ENCODE peak calls at places on chromosome 4, in six cellular contexts. L is fibroblast of lung, I is fibroblast of mammary gland, G is astrocyte of the spinal cord, F is uterus, K is chondrocyte. D is an unnamed sample.

GRCh38 chr4:181137351-181137750 is 1105.9 kb upstream of the TENM3 start:
- DNase-seq in L (no peak), I (no peak), G (no peak), F (no peak), K (no peak), D (no peak)

GRCh38 chr4:104896623-104897296 is 249.9 kb upstream of the TET2 start:
- DNase-seq in L (peak; percentile 40), I (peak; percentile 27), G (peak; percentile 18), F (peak; percentile 22), K (no peak), D (no peak)

GRCh38 chr4:127370495-127371069 is 262.2 kb upstream of the INTU start:
- DNase-seq in L (peak; percentile 10), I (peak; percentile 10), G (no peak), F (peak; percentile 48), K (no peak), D (no peak)

GRCh38 chr4:162675661-162676060 is 491.0 kb downstream of the NAF1 start:
- DNase-seq in L (no peak), I (no peak), G (no peak), F (no peak), K (no peak), D (no peak)

GRCh38 chr4:186201535-186202230 is 10.3 kb downstream of the CYP4V2 start:
- DNase-seq in L (no peak), I (peak; percentile 27), G (no peak), F (no peak), K (no peak), D (no peak)

GRCh38 chr4:176988226-176988625 is 195.5 kb upstream of the VEGFC start:
- DNase-seq in L (peak; percentile 94), I (peak; percentile 98), G (peak; percentile 92), F (no peak), K (no peak), D (peak; percentile 79)

GRCh38 chr4:165864228-165864627 is 8.8 kb upstream of the TLL1 start:
- DNase-seq in L (no peak), I (no peak), G (no peak), F (no peak), K (no peak), D (no peak)

GRCh38 chr4:74402692-74403460 is 37.9 kb downstream of the EREG start:
- DNase-seq in L (no peak), I (no peak), G (no peak), F (no peak), K (no peak), D (no peak)

GRCh38 chr4:74331252-74331651 is 23.0 kb downstream of the EPGN start:
- DNase-seq in L (no peak), I (no peak), G (no peak), F (no peak), K (no peak), D (no peak)

GRCh38 chr4:184769285-184769825 is 35.5 kb upstream of the CENPU start:
- DNase-seq in L (no peak), I (no peak), G (no peak), F (no peak), K (no peak), D (no peak)

GRCh38 chr4:83905952-83906351 is 370.0 kb downstream of the GPAT3 start:
- DNase-seq in L (no peak), I (no peak), G (no peak), F (no peak), K (no peak), D (no peak)

GRCh38 chr4:89558147-89558546 is 250.5 kb upstream of the GPRIN3 start:
- DNase-seq in L (no peak), I (peak; percentile 30), G (no peak), F (no peak), K (no peak), D (no peak)

GRCh38 chr4:24688453-24688852 is 104.1 kb upstream of the DHX15 start:
- DNase-seq in L (no peak), I (no peak), G (no peak), F (no peak), K (no peak), D (no peak)

DNA sequence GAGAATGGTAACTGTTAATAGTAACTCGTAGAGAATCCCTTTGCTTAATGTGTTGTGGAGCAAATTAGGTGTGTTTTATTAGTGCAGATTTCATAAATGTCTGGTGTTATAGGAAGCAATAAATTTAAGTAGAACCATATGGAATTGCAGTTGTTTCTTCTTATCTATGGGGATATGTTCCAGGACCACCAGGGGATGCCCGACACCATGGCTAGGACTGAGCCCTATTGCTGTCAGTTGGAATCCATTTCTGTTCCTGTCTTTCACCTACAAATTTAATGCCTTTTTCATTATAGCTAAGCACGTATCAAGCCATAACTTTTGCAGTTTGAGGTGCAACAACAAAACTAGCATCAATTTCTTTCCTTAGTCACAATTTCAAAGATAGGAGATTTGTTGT is 72.5 kb downstream of the DDIT4L start:
- DNase-seq in L (no peak), I (no peak), G (no peak), F (no peak), K (no peak), D (no peak)
- TF ChIP-seq CTCF in L (peak; percentile 29), I (peak; percentile 9), G (peak; percentile 8), F (no peak), K (peak; percentile 22), D (peak; percentile 30)

GRCh38 chr4:76750716-76751115 is 147.2 kb downstream of the SOWAHB start:
- DNase-seq in L (peak; percentile 37), I (no peak), G (no peak), F (no peak), K (no peak), D (no peak)

GRCh38 chr4:76749361-76749760 is 148.6 kb downstream of the SOWAHB start:
- DNase-seq in L (no peak), I (no peak), G (no peak), F (no peak), K (no peak), D (no peak)

GRCh38 chr4:76747613-76748012 is 150.3 kb downstream of the SOWAHB start:
- DNase-seq in L (peak; percentile 59), I (peak; percentile 40), G (no peak), F (no peak), K (no peak), D (no peak)

GRCh38 chr4:76751612-76752343 is 146.2 kb downstream of the SOWAHB start:
- DNase-seq in L (no peak), I (no peak), G (no peak), F (no peak), K (no peak), D (no peak)

DNA sequence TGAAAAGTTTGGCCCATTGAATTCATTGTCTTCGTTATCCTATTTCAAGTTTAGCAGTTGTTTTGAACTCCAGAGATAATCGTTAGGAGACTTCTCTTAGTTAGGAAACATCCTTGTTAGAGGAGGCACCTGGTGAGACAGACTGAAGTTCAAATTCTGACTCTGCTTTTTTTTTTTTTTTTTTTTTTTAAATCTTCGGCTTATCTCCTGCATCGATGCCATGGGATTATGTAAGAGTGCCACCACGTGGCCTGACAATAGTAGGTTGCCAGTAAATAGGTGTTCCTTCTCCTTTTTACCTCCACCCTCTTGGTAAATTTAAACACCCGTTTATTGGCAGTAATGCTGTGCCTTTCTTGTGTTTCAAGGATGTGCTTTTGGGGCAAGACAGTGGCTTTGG is 149.3 kb downstream of the SOWAHB start:
- DNase-seq in L (peak; percentile 49), I (peak; percentile 59), G (peak; percentile 62), F (no peak), K (no peak), D (no peak)
- TF ChIP-seq CTCF in L (no peak), I (peak; percentile 34), G (peak; percentile 42), F (peak; percentile 24), K (peak; percentile 79), D (no peak)

GRCh38 chr4:1250921-1251772 is 2.2 kb upstream of the CTBP1 start:
- DNase-seq in L (no peak), I (no peak), G (no peak), F (no peak), K (no peak), D (no peak)

GRCh38 chr4:1253831-1254230 is 4.9 kb upstream of the CTBP1 start:
- DNase-seq in L (no peak), I (no peak), G (no peak), F (no peak), K (no peak), D (no peak)

GRCh38 chr4:1251773-1252066 is 2.8 kb upstream of the CTBP1 start:
- DNase-seq in L (no peak), I (no peak), G (no peak), F (no peak), K (no peak), D (no peak)

GRCh38 chr4:1255151-1255550 is 6.2 kb upstream of the CTBP1 start:
- DNase-seq in L (no peak), I (peak; percentile 65), G (no peak), F (no peak), K (no peak), D (no peak)

DNA sequence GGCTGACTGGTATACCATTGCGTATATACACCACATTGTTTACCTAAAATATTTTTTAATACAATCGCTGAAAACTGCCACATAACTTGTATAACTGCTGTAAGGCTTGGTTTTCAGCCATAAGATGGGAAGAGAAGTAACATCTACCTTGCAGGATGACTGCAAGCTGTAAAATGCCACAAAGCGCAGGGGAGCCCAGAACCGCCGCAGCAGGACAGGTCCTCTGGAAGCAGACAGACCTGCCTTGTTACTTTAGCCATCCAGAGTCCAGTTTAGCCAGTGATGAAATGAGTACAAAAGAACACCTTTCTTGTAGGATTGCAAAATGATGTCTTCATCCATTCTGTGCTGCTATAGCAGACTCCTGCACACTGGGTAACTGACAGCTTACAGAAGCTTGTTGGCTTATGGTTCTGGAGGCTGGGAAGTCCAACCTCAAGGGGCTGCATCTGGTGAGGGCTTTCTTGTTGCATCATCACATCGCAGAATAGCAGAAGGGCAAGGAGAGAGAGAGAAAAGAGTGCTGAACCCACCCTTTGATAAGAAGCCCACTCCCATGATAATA is 4.1 kb upstream of the CTBP1 start:
- DNase-seq in L (no peak), I (no peak), G (no peak), F (no peak), K (no peak), D (no peak)
- TF ChIP-seq CTCF in L (no peak), I (no peak), G (no peak), F (no peak), K (no peak), D (no peak)

GRCh38 chr4:108783666-108784463 is 21.0 kb upstream of the ETNPPL start:
- DNase-seq in L (no peak), I (peak; percentile 22), G (no peak), F (no peak), K (no peak), D (no peak)
- TF ChIP-seq CTCF in L (peak; percentile 30), I (peak; percentile 25), G (peak; percentile 28), F (no peak), K (peak; percentile 76), D (peak; percentile 20)

GRCh38 chr4:148057425-148058020 is 325.6 kb downstream of the ARHGAP10 start:
- DNase-seq in L (no peak), I (no peak), G (no peak), F (no peak), K (no peak), D (no peak)

GRCh38 chr4:148058160-148058859 is 326.4 kb downstream of the ARHGAP10 start:
- DNase-seq in L (no peak), I (no peak), G (no peak), F (no peak), K (no peak), D (no peak)

GRCh38 chr4:148054275-148054674 is 322.4 kb downstream of the ARHGAP10 start:
- DNase-seq in L (no peak), I (no peak), G (peak; percentile 47), F (no peak), K (no peak), D (no peak)

GRCh38 chr4:148055844-148056243 is 324.0 kb downstream of the ARHGAP10 start:
- DNase-seq in L (no peak), I (no peak), G (no peak), F (no peak), K (no peak), D (no peak)

GRCh38 chr4:148056879-148057278 is 325.0 kb downstream of the ARHGAP10 start:
- DNase-seq in L (peak; percentile 77), I (peak; percentile 80), G (peak; percentile 75), F (no peak), K (no peak), D (no peak)
- TF ChIP-seq CTCF in L (no peak), I (no peak), G (peak; percentile 16), F (no peak), K (no peak), D (no peak)

D was measured in AG04449.